ENCODE peak calls at places on chromosomes 1 and 21, in six cellular contexts. One of them, this sample, is unnamed.

GRCh38 chr1:20366076-20366765 is 75.5 kb downstream of the VWA5B1 start:
- DNase-seq in K562: no peak
- DNase-seq in NB4: no peak
- DNase-seq in A549: no peak
- DNase-seq in GM12878: no peak
- DNase-seq in HepG2: no peak
- DNase-seq in this sample: no peak

GRCh38 chr1:151574575-151575529 is 34.7 kb downstream of the TUFT1 start:
- DNase-seq in K562: peak
- DNase-seq in NB4: peak
- DNase-seq in A549: peak
- DNase-seq in GM12878: no peak
- DNase-seq in HepG2: no peak
- DNase-seq in this sample: peak

GRCh38 chr1:116167625-116168276 is 56.6 kb downstream of the MAB21L3 start:
- DNase-seq in K562: no peak
- DNase-seq in NB4: no peak
- DNase-seq in A549: no peak
- DNase-seq in GM12878: no peak
- DNase-seq in HepG2: no peak
- DNase-seq in this sample: peak

GRCh38 chr1:166145496-166145895 is 21.3 kb downstream of the FAM78B start:
- DNase-seq in K562: no peak
- DNase-seq in NB4: no peak
- DNase-seq in A549: no peak
- DNase-seq in GM12878: no peak
- DNase-seq in HepG2: no peak
- DNase-seq in this sample: no peak

GRCh38 chr1:81670286-81670685 is 130.4 kb upstream of the ADGRL2 start:
- DNase-seq in K562: no peak
- DNase-seq in NB4: no peak
- DNase-seq in A549: peak
- DNase-seq in GM12878: no peak
- DNase-seq in HepG2: no peak
- DNase-seq in this sample: peak

GRCh38 chr1:211632808-211633522 is 42.5 kb downstream of the NEK2 start:
- DNase-seq in K562: no peak
- DNase-seq in NB4: peak
- DNase-seq in A549: no peak
- DNase-seq in GM12878: no peak
- DNase-seq in HepG2: no peak
- DNase-seq in this sample: no peak

GRCh38 chr1:234408757-234409156 is 35.5 kb downstream of the COA6 start:
- DNase-seq in K562: no peak
- DNase-seq in NB4: no peak
- DNase-seq in A549: no peak
- DNase-seq in GM12878: no peak
- DNase-seq in HepG2: no peak
- DNase-seq in this sample: no peak

GRCh38 chr1:244751271-244751895 is 84.1 kb upstream of the COX20 start:
- DNase-seq in K562: no peak
- DNase-seq in NB4: no peak
- DNase-seq in A549: no peak
- DNase-seq in GM12878: no peak
- DNase-seq in HepG2: no peak
- DNase-seq in this sample: no peak

GRCh38 chr21:25080706-25081495 is 526.4 kb downstream of the MRPL39 start:
- DNase-seq in K562: no peak
- DNase-seq in NB4: peak
- DNase-seq in A549: no peak
- DNase-seq in GM12878: no peak
- DNase-seq in HepG2: no peak
- DNase-seq in this sample: no peak

GRCh38 chr21:25080161-25080560 is 527.1 kb downstream of the MRPL39 start:
- DNase-seq in K562: no peak
- DNase-seq in NB4: no peak
- DNase-seq in A549: no peak
- DNase-seq in GM12878: no peak
- DNase-seq in HepG2: no peak
- DNase-seq in this sample: no peak

DNA sequence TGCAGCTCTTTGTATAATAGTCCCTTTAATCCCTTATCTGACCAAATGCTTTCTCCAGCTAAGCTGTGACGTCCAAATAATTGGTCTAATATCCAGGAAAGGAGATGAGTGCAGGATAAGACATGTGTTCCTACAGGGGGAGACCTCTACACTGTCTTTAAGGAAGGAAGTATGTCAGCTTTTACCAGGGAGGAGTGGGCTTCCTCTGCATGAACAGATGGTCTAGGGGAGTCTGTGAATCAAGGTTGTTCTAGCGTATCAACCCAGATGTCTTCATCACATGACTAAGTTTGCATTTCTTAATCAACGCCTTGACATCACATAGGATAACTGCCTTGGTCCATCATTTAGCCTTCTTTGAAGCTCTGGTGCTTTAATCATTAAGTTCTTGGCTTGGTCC is 528.2 kb downstream of the MRPL39 start:
- DNase-seq in K562: no peak
- DNase-seq in NB4: no peak
- DNase-seq in A549: no peak
- DNase-seq in GM12878: no peak
- DNase-seq in HepG2: no peak
- DNase-seq in this sample: no peak
- TF ChIP-seq MYC in K562: no peak
- TF ChIP-seq MYC in NB4: no peak
- TF ChIP-seq MYC in A549: no peak
- TF ChIP-seq MYC in GM12878: no peak
- TF ChIP-seq MYC in HepG2: no peak
- TF ChIP-seq MYC in this sample: no peak

DNA sequence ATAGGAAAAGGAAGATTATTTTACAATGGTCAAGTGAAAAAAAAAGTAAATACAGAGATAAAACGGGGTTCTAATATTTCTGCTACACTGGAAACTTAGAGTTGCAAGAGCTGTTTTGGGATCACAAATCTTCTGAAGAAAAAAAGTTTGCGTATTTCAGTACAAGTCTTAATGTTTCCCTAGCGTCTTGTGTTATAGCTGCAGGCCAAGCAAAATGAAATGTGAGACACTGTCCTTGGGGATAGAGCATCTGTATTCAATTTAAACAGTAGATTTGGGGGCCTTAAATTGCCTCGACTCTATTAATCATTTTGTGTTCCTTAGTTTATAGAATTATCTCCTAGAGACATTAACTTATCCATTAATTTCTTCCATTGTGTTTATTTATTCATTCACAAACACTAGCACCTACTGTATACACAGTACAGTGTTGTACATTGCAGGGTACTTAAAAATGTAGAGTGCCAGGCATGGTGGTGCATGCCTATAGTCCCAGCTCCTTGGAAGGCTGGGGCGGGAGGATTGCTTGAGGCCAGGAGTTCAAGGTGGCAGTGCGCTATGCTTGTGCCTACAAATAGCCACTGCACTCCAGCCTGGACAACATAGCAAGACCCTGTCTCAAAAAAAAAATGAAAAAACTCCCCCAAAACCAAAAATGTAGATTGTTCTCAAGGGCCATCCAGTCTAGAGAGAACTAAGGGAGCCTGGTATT is 7.9 kb downstream of the DISC1 start:
- DNase-seq in K562: no peak
- DNase-seq in NB4: no peak
- DNase-seq in A549: no peak
- DNase-seq in GM12878: no peak
- DNase-seq in HepG2: no peak
- DNase-seq in this sample: no peak
- TF ChIP-seq MYC in K562: no peak
- TF ChIP-seq MYC in NB4: no peak
- TF ChIP-seq MYC in A549: no peak
- TF ChIP-seq MYC in GM12878: no peak
- TF ChIP-seq MYC in HepG2: no peak
- TF ChIP-seq MYC in this sample: no peak

GRCh38 chr1:93846151-93846928 is 32.7 kb downstream of the DNTTIP2 start:
- DNase-seq in K562: peak
- DNase-seq in NB4: peak
- DNase-seq in A549: peak
- DNase-seq in GM12878: no peak
- DNase-seq in HepG2: peak
- DNase-seq in this sample: peak
- TF ChIP-seq MYC in K562: peak
- TF ChIP-seq MYC in NB4: peak
- TF ChIP-seq MYC in A549: peak
- TF ChIP-seq MYC in GM12878: no peak
- TF ChIP-seq MYC in HepG2: peak
- TF ChIP-seq MYC in this sample: no peak

GRCh38 chr1:24441480-24441879 is 25.9 kb downstream of the NIPAL3 start:
- DNase-seq in K562: no peak
- DNase-seq in NB4: no peak
- DNase-seq in A549: no peak
- DNase-seq in GM12878: no peak
- DNase-seq in HepG2: no peak
- DNase-seq in this sample: no peak
- TF ChIP-seq MYC in K562: no peak
- TF ChIP-seq MYC in NB4: no peak
- TF ChIP-seq MYC in A549: no peak
- TF ChIP-seq MYC in GM12878: no peak
- TF ChIP-seq MYC in HepG2: no peak
- TF ChIP-seq MYC in this sample: no peak

DNA sequence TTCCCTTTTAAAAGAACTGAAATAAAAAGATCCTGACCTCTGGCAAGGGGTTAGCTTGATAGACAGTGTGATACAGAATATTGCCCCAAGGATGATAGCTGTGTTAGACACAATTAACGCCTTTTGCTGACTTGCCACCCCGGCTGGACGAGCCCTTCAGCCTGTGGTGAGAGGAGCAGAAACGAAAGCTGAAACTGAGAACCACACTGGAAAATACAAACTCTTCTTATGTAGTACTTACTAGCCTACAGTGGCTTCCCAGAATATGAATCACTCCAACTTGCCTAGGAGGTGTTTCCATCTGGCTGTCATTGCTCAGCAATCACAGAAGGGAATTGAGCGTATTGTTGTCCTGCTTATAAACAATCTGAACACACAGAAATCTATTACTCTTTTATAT is 22.9 kb downstream of the SAMSN1 start:
- DNase-seq in K562: peak
- DNase-seq in NB4: peak
- DNase-seq in A549: no peak
- DNase-seq in GM12878: no peak
- DNase-seq in HepG2: no peak
- DNase-seq in this sample: no peak
- TF ChIP-seq MYC in K562: no peak
- TF ChIP-seq MYC in NB4: no peak
- TF ChIP-seq MYC in A549: no peak
- TF ChIP-seq MYC in GM12878: no peak
- TF ChIP-seq MYC in HepG2: no peak
- TF ChIP-seq MYC in this sample: no peak

DNA sequence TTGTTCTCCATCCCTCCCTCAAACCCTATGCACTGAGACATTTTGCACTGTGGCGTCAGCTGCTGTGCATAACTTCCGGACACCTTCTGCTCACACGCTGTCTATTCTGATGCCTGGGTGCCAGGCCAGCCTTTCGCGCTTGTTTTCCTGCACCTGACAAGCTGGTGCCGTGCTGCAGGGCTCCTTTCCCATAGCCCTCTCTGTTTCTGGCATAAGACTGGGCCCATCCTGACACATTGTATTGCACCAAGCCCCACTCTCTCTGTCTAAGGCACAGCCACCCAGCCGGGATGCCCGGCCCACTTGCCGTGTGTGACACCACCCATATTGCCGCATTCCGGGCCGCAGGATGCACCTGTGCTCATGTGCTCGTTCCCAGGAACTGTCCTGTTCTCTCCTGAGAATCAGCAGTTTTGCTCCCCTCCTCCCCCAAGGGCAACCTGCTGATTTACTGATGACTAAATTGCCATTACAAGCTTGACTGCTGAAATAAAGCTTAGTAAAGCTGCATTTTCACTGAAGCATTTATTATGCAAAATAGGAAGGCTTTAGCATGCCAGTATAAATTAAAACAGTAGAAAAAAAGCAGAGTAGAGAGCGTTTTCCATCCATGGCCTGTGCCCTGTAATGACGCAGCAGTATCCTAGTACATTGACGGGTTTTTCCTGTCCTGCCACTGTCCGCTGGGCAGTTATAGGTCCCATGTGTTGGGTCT is 88.0 kb downstream of the CD247 start:
- DNase-seq in K562: no peak
- DNase-seq in NB4: no peak
- DNase-seq in A549: no peak
- DNase-seq in GM12878: no peak
- DNase-seq in HepG2: no peak
- DNase-seq in this sample: no peak
- TF ChIP-seq MYC in K562: no peak
- TF ChIP-seq MYC in NB4: no peak
- TF ChIP-seq MYC in A549: no peak
- TF ChIP-seq MYC in GM12878: no peak
- TF ChIP-seq MYC in HepG2: no peak
- TF ChIP-seq MYC in this sample: no peak

GRCh38 chr21:28952686-28953085 is 40.0 kb downstream of the LTN1 start:
- DNase-seq in K562: no peak
- DNase-seq in NB4: no peak
- DNase-seq in A549: no peak
- DNase-seq in GM12878: no peak
- DNase-seq in HepG2: no peak
- DNase-seq in this sample: no peak
- TF ChIP-seq MYC in K562: no peak
- TF ChIP-seq MYC in NB4: no peak
- TF ChIP-seq MYC in A549: no peak
- TF ChIP-seq MYC in GM12878: no peak
- TF ChIP-seq MYC in HepG2: no peak
- TF ChIP-seq MYC in this sample: no peak

GRCh38 chr1:232244426-232244825 is 385.5 kb downstream of the SIPA1L2 start:
- DNase-seq in K562: no peak
- DNase-seq in NB4: no peak
- DNase-seq in A549: no peak
- DNase-seq in GM12878: no peak
- DNase-seq in HepG2: no peak
- DNase-seq in this sample: no peak
- TF ChIP-seq MYC in K562: no peak
- TF ChIP-seq MYC in NB4: no peak
- TF ChIP-seq MYC in A549: no peak
- TF ChIP-seq MYC in GM12878: no peak
- TF ChIP-seq MYC in HepG2: no peak
- TF ChIP-seq MYC in this sample: no peak

This sample was measured in endothelial cell of umbilical vein.